ENCODE peak calls at places on chromosomes 2 and 18, in five cellular contexts. D, V, Q, A and Y are unnamed samples.

GRCh38 chr2:95695613-95696012 is 103.8 kb downstream of the TRIM43 start:
- DNase-seq in D (no peak), V (no peak), Q (no peak), A (peak; percentile 92), Y (no peak)

GRCh38 chr2:46803911-46804670 is 111.5 kb downstream of the MCFD2 start:
- DNase-seq in Q (no peak), A (no peak), D (peak; percentile 70), V (no peak), Y (no peak)

GRCh38 chr2:241223211-241224067 is 35.0 kb downstream of the ANO7 start:
- DNase-seq in A (no peak), D (no peak), V (no peak), Q (no peak), Y (no peak)

GRCh38 chr2:3001595-3002184 is 375.9 kb downstream of the EIPR1 start:
- DNase-seq in A (no peak), Q (no peak), V (no peak), D (peak; percentile 5), Y (peak; percentile 40)

GRCh38 chr2:141015339-141016047 is 1115.3 kb downstream of the LRP1B start:
- DNase-seq in D (peak; percentile 65), A (no peak), Q (no peak), V (no peak), Y (no peak)

GRCh38 chr18:78741381-78742340 is 238.0 kb upstream of the SALL3 start:
- DNase-seq in V (no peak), D (no peak), A (peak; percentile 21), Q (no peak), Y (no peak)

GRCh38 chr2:165941827-165942226 is 11.7 kb downstream of the TTC21B start:
- DNase-seq in A (no peak), D (no peak), Q (no peak), V (no peak), Y (no peak)

GRCh38 chr2:3299130-3299529 is 78.5 kb downstream of the EIPR1 start:
- DNase-seq in A (peak; percentile 23), Q (no peak), V (no peak), D (no peak), Y (no peak)

GRCh38 chr18:47163241-47163640 is 12.9 kb downstream of the IER3IP1 start:
- DNase-seq in Q (no peak), A (no peak), V (no peak), D (peak; percentile 81), Y (no peak)

GRCh38 chr2:96098900-96099590 is 17.3 kb downstream of the ADRA2B start:
- DNase-seq in A (peak; percentile 41), Q (no peak), D (no peak), V (no peak), Y (no peak)

GRCh38 chr18:57660961-57661360 is 39.3 kb upstream of the NARS1 start:
- DNase-seq in A (no peak), D (peak; percentile 76), Q (no peak), V (no peak), Y (no peak)

GRCh38 chr18:57657566-57657965 is 35.9 kb upstream of the NARS1 start:
- DNase-seq in D (no peak), Q (no peak), A (no peak), V (no peak), Y (no peak)

GRCh38 chr18:57649536-57650495 is 28.2 kb upstream of the NARS1 start:
- DNase-seq in D (peak; percentile 84), V (no peak), Q (no peak), A (no peak), Y (no peak)

GRCh38 chr18:57659463-57660102 is 37.9 kb upstream of the NARS1 start:
- DNase-seq in Q (no peak), D (peak; percentile 35), A (no peak), V (no peak), Y (no peak)

GRCh38 chr18:57655740-57656139 is 34.1 kb upstream of the NARS1 start:
- DNase-seq in Q (no peak), D (no peak), A (no peak), V (no peak), Y (no peak)
- H3K4me3 ChIP-seq in Q (no peak overlapping the region), D (no peak overlapping the region), A (no peak overlapping the region), V (no peak overlapping the region), Y (no peak overlapping the region)

GRCh38 chr18:59952283-59953007 is 52.6 kb downstream of the PMAIP1 start:
- DNase-seq in A (no peak), D (no peak), Q (no peak), V (no peak), Y (no peak)
- H3K4me3 ChIP-seq in A (no peak overlapping the region), D (no peak overlapping the region), Q (no peak overlapping the region), V (no peak overlapping the region), Y (no peak overlapping the region)

GRCh38 chr2:219059725-219060682 is 717 bp downstream of the IHH start:
- DNase-seq in A (peak; percentile 59), Q (no peak), V (no peak), D (no peak), Y (peak; percentile 49)
- H3K4me3 ChIP-seq in A (peak overlapping the region; percentile 37), Q (peak overlapping the region; percentile 15), V (peak overlapping the region; percentile 17), D (no peak overlapping the region), Y (peak overlapping the region; percentile 91)

DNA sequence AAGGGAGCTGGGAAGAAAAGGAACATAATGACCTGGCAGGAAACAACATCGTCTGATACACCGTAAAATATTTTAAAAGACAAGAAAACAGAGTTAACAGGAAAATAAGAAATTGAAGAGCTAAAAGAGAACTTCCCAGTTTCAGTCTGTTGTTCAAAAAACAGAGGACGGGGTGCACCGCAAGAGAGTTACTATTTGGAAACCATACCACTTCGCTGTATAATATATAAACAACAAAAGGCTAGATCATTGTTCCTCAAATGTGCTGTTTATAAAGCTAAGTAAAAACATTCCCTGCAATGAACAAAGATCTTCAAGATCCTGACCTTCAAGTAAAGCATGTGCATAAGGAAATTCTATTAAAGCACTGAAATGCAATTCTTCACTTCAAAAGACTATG is 2.1 kb downstream of the PPP3R1 start:
- DNase-seq in D (no peak), V (no peak), A (no peak), Q (no peak), Y (no peak)
- H3K4me3 ChIP-seq in D (peak overlapping the region; percentile 93), V (peak overlapping the region; percentile 73), A (peak overlapping the region; percentile 45), Q (peak overlapping the region; percentile 68), Y (no peak overlapping the region)

DNA sequence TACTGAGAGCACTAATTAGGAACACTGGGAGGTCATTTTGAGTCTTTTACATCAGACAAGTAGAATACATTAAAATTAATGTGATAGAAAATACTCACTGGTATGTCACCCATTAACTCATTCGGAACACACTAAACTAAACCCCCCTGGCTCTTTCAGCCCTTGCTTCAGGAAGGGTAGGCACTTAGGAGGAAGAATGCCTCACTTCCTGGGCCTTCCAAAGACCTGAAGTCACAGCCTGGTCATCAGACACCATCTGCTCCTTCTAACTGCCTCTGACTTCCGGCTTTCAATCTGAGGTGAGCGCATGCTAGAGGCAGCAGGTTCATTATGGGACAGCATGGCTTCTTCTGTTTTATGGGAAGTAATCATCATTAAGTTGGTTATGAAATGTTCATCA is 451.4 kb downstream of the PID1 start:
- DNase-seq in D (no peak), V (no peak), A (no peak), Q (no peak), Y (no peak)
- H3K4me3 ChIP-seq in D (no peak overlapping the region), V (no peak overlapping the region), A (no peak overlapping the region), Q (no peak overlapping the region), Y (no peak overlapping the region)

GRCh38 chr2:44934024-44934423 is 7.5 kb upstream of the SIX3 start:
- DNase-seq in Q (no peak), A (no peak), D (no peak), V (no peak), Y (no peak)
- H3K4me3 ChIP-seq in Q (no peak overlapping the region), A (no peak overlapping the region), D (no peak overlapping the region), V (no peak overlapping the region), Y (no peak overlapping the region)

DNA sequence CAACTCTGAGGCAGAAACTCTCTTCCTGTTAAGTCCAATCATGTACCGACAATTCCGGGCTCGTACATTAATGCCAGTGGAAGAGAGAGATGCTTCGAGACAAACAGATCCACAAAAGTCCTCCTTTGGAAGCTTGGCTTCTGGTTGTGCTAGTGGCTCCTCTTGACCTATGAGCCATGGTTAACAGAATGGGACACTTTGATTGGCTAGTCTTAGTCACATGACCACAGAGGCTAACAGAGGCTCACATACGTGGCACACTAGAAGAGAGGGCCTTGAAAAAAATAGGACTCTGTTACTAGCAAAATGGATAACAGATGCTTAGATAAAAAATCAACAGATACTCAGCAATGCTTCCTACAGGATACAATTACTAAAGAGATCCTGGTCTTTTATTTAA is 1211.9 kb upstream of the GYPC start:
- DNase-seq in V (no peak), A (no peak), Q (no peak), D (no peak), Y (no peak)
- H3K4me3 ChIP-seq in V (no peak overlapping the region), A (no peak overlapping the region), Q (no peak overlapping the region), D (no peak overlapping the region), Y (no peak overlapping the region)